ENCODE peak calls at places on chromosome 21, in four cellular contexts. V is aorta; S is IMR-90; E is CD8-positive, alpha-beta T cell. Z is an unnamed sample.

GRCh38 chr21:33977721-33978369 is 62.2 kb upstream of the ATP5PO start:
- DNase-seq in E (no peak), V (no peak), S (no peak), Z (no peak)

GRCh38 chr21:34229361-34229760 is 134.4 kb upstream of the KCNE2 start:
- DNase-seq in E (no peak), V (no peak), S (no peak), Z (no peak)

GRCh38 chr21:33339135-33339534 is 14.4 kb downstream of the IFNAR1 start:
- DNase-seq in E (no peak), S (no peak), V (no peak), Z (no peak)

GRCh38 chr21:9730866-9731265 is 790.5 kb upstream of the TPTE start:
- DNase-seq in E (no peak), V (no peak), S (no peak), Z (no peak)

GRCh38 chr21:31098576-31099005 is 60.3 kb upstream of the KRTAP19-8 start:
- DNase-seq in E (peak), S (peak), V (peak), Z (no peak)

GRCh38 chr21:41768371-41769042 is 1.7 kb upstream of the RIPK4 start:
- DNase-seq in S (peak), V (no peak), E (no peak), Z (no peak)

GRCh38 chr21:40165671-40166070 is 298.4 kb downstream of the PCP4 start:
- DNase-seq in S (no peak), V (no peak), E (no peak), Z (no peak)

GRCh38 chr21:41328660-41329300 is 12.2 kb downstream of the FAM3B start:
- DNase-seq in E (no peak), S (peak), V (no peak), Z (no peak)

GRCh38 chr21:35578350-35578782 is 482.0 kb downstream of the SETD4 start:
- DNase-seq in E (no peak), V (no peak), S (peak), Z (no peak)

GRCh38 chr21:41899431-41900202 is 20.5 kb upstream of the PRDM15 start:
- DNase-seq in V (no peak), E (no peak), S (no peak), Z (no peak)

GRCh38 chr21:36127250-36127904 is 7.5 kb upstream of the CBR3 start:
- DNase-seq in S (no peak), V (no peak), E (no peak), Z (no peak)

GRCh38 chr21:36491191-36491916 is 11.4 kb upstream of the CLDN14 start:
- DNase-seq in S (no peak), V (no peak), E (no peak), Z (no peak)

GRCh38 chr21:41168391-41169257 is 664 bp downstream of the BACE2 start:
- DNase-seq in S (peak), V (peak), E (no peak), Z (peak)

GRCh38 chr21:15820327-15820726 is 90.5 kb downstream of the USP25 start:
- DNase-seq in E (no peak), V (no peak), S (no peak), Z (no peak)

GRCh38 chr21:15820857-15821256 is 91.1 kb downstream of the USP25 start:
- DNase-seq in S (peak), E (no peak), V (no peak), Z (no peak)

GRCh38 chr21:15826147-15826780 is 96.5 kb downstream of the USP25 start:
- DNase-seq in V (no peak), E (no peak), S (peak), Z (no peak)

GRCh38 chr21:15825699-15826098 is 95.9 kb downstream of the USP25 start:
- DNase-seq in E (no peak), S (no peak), V (no peak), Z (no peak)

DNA sequence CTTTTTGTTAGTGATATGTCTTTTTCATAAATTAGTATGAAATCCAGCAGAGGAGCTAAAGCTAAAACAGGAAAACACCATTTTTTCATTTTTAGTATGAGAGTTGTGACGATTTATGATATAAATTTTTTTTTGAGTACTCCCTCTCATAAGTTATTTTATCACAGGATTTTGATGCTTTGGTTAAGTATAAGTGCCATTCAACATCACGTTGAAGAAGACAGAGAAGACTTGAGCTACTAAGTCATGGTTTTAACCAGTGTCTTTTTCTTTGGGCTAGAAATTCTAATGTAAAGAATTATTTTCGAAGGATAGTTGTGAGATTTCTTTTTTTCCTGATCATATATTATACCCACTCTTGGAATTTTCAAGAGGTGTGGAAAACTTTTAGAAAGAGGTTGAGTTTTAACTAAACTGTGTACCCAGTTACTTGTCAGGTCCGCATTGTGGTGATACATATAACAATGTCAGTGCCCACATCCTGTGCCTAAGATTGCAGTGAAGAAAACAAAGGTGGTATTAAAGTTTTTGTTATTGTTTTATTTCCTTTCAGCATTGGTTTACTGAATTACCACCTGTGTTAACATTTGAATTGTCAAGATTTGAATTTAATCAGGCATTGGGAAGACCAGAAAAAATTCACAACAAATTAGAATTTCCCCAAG is 93.8 kb downstream of the USP25 start:
- DNase-seq in V (no peak), E (no peak), S (no peak), Z (no peak)
- H3K27ac ChIP-seq in V (no peak), E (no peak), S (no peak), Z (no peak)

GRCh38 chr21:46412521-46413364 is 45.9 kb upstream of the DIP2A start:
- DNase-seq in V (no peak), S (no peak), E (no peak), Z (no peak)
- H3K27ac ChIP-seq in V (no peak), S (no peak), E (no peak), Z (no peak)

GRCh38 chr21:46184625-46185555 is 631 bp upstream of the SPATC1L start:
- DNase-seq in V (peak), E (peak), S (peak), Z (peak)

GRCh38 chr21:46182548-46183336 is 1.5 kb downstream of the SPATC1L start:
- DNase-seq in E (no peak), V (no peak), S (no peak), Z (no peak)

GRCh38 chr21:46185717-46186116 is 1.5 kb upstream of the SPATC1L start:
- DNase-seq in S (no peak), V (peak), E (no peak), Z (no peak)

GRCh38 chr21:46181953-46182547 is 2.2 kb downstream of the SPATC1L start:
- DNase-seq in S (no peak), V (peak), E (no peak), Z (no peak)

GRCh38 chr21:46183910-46184624 is at the start of gene SPATC1L:
- DNase-seq in V (peak), E (no peak), S (peak), Z (no peak)
- H3K27ac ChIP-seq in V (no peak), E (peak), S (peak), Z (peak)

GRCh38 chr21:26443291-26443690 is 129.8 kb downstream of the CYYR1 start:
- DNase-seq in E (no peak), V (no peak), S (no peak), Z (no peak)

GRCh38 chr21:26441081-26441610 is 131.9 kb downstream of the CYYR1 start:
- DNase-seq in E (no peak), S (no peak), V (no peak), Z (no peak)

GRCh38 chr21:26444646-26445045 is 128.4 kb downstream of the CYYR1 start:
- DNase-seq in V (no peak), S (no peak), E (no peak), Z (no peak)

GRCh38 chr21:26445440-26445839 is 127.6 kb downstream of the CYYR1 start:
- DNase-seq in E (no peak), S (peak), V (no peak), Z (no peak)

DNA sequence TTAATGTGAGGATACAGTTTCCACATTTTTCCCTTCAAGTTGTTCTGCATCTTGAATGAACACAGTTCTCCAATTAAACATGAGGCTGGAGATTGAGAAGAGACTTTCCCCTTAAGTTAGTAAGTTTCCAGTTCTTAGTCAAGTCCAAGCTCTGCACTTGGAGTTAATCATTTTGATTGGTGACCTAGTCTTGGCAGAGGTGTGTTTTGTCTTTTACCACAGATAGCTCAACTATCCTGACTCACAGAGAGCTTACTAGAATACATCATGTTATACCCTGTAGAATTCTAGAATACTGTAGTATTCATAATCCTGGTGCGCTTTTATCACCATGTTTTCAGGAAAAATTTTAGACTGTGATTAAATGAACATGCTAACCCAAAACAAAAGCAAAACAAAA is 129.2 kb downstream of the CYYR1 start:
- DNase-seq in S (no peak), V (no peak), E (no peak), Z (no peak)
- H3K27ac ChIP-seq in S (no peak), V (no peak), E (no peak), Z (no peak)

DNA sequence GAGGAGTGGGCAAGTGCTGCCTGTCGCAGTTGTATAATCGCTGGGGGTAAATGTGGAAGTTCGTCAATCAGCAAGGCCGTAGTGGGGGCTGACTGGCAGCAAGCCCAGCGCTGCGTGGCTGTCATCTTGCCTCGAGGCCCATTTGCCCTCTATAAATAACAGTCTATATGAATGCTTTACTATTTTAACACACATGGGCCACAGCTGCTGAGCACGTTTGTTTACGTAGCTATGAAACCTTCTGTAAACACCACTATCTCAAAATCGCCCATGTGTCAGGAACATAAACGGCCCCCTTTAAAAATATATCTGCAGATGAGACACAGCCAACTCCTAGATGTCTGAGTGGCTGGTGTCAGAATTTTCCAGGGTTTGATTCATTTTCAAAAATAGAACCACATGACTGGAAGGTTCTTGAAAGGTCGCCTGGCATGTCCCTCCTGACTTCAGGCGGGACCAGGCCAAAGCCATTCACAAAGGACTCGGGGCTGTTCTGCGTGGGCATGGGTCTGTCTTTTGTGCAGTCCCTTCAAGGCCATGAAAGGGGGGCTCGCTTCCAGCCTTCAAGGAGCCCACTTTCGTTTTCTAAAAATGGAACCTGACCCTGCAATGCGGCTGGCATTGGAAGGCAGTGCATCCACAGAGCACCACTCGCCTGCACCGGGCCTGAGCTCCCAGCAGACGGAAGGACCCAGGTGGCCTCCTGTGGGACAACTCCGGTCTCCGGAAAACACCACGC is 205.5 kb downstream of the KCNJ6 start:
- DNase-seq in E (no peak), S (peak), V (no peak), Z (no peak)
- H3K27ac ChIP-seq in E (no peak), S (no peak), V (no peak), Z (no peak)